ENCODE peak calls at places on chromosomes 11 and 22, in five cellular contexts. One of them, this sample, is unnamed.

GRCh38 chr11:80424012-80424695 is 983.3 kb upstream of the TENM4 start:
- DNase-seq in coronary artery: no peak
- DNase-seq in psoas muscle: no peak
- DNase-seq in AG09319: no peak
- DNase-seq in PC-3: no peak
- DNase-seq in this sample: no peak

GRCh38 chr11:73931951-73932350 is 18.9 kb upstream of the DNAJB13 start:
- DNase-seq in coronary artery: no peak
- DNase-seq in psoas muscle: no peak
- DNase-seq in AG09319: no peak
- DNase-seq in PC-3: peak
- DNase-seq in this sample: no peak

GRCh38 chr11:44243633-44244343 is 66.2 kb downstream of the ALX4 start:
- DNase-seq in coronary artery: no peak
- DNase-seq in psoas muscle: no peak
- DNase-seq in AG09319: no peak
- DNase-seq in PC-3: no peak
- DNase-seq in this sample: no peak

GRCh38 chr11:102666331-102666957 is 39.1 kb downstream of the MMP27 start:
- DNase-seq in coronary artery: no peak
- DNase-seq in psoas muscle: no peak
- DNase-seq in AG09319: peak
- DNase-seq in PC-3: peak
- DNase-seq in this sample: no peak

GRCh38 chr22:44130076-44130711 is 50.5 kb upstream of the PARVG start:
- DNase-seq in coronary artery: no peak
- DNase-seq in psoas muscle: no peak
- DNase-seq in AG09319: no peak
- DNase-seq in PC-3: no peak
- DNase-seq in this sample: no peak

GRCh38 chr11:12674571-12674935 is 332 bp downstream of the TEAD1 start:
- DNase-seq in coronary artery: no peak
- DNase-seq in psoas muscle: peak
- DNase-seq in AG09319: no peak
- DNase-seq in PC-3: no peak
- DNase-seq in this sample: no peak

GRCh38 chr11:134566311-134566710 is 154.3 kb upstream of the B3GAT1 start:
- DNase-seq in coronary artery: no peak
- DNase-seq in psoas muscle: no peak
- DNase-seq in AG09319: no peak
- DNase-seq in PC-3: no peak
- DNase-seq in this sample: no peak

GRCh38 chr11:122488892-122489291 is 166.6 kb upstream of the UBASH3B start:
- DNase-seq in coronary artery: no peak
- DNase-seq in psoas muscle: no peak
- DNase-seq in AG09319: no peak
- DNase-seq in PC-3: no peak
- DNase-seq in this sample: no peak

GRCh38 chr11:75762885-75763284 is 5.7 kb upstream of the DGAT2 start:
- DNase-seq in coronary artery: no peak
- DNase-seq in psoas muscle: no peak
- DNase-seq in AG09319: peak
- DNase-seq in PC-3: no peak
- DNase-seq in this sample: no peak

GRCh38 chr11:16804104-16804947 is 65.9 kb downstream of the C11orf58 start:
- DNase-seq in coronary artery: no peak
- DNase-seq in psoas muscle: no peak
- DNase-seq in AG09319: no peak
- DNase-seq in PC-3: peak
- DNase-seq in this sample: no peak

GRCh38 chr11:104853276-104853675 is 45.0 kb downstream of the CASP12 start:
- DNase-seq in coronary artery: no peak
- DNase-seq in psoas muscle: no peak
- DNase-seq in AG09319: no peak
- DNase-seq in PC-3: no peak
- DNase-seq in this sample: no peak

GRCh38 chr11:131423715-131424114 is 53.3 kb downstream of the NTM start:
- DNase-seq in coronary artery: no peak
- DNase-seq in psoas muscle: no peak
- DNase-seq in AG09319: no peak
- DNase-seq in PC-3: peak
- DNase-seq in this sample: no peak

GRCh38 chr11:117295438-117296137 is 4.4 kb downstream of the BACE1-AS start:
- DNase-seq in coronary artery: no peak
- DNase-seq in psoas muscle: no peak
- DNase-seq in AG09319: no peak
- DNase-seq in PC-3: no peak
- DNase-seq in this sample: no peak

GRCh38 chr22:26707090-26707489 is 49.7 kb downstream of the MIAT start:
- DNase-seq in coronary artery: no peak
- DNase-seq in psoas muscle: no peak
- DNase-seq in AG09319: no peak
- DNase-seq in PC-3: no peak
- DNase-seq in this sample: no peak

GRCh38 chr11:123235117-123235686 is 40.2 kb upstream of the CLMP start:
- DNase-seq in coronary artery: no peak
- DNase-seq in psoas muscle: peak
- DNase-seq in AG09319: no peak
- DNase-seq in PC-3: peak
- DNase-seq in this sample: no peak

GRCh38 chr11:44335052-44335894 is 25.3 kb upstream of the ALX4 start:
- DNase-seq in coronary artery: no peak
- DNase-seq in psoas muscle: no peak
- DNase-seq in AG09319: no peak
- DNase-seq in PC-3: no peak
- DNase-seq in this sample: no peak

GRCh38 chr11:112797072-112797471 is 164.1 kb upstream of the NCAM1 start:
- DNase-seq in coronary artery: no peak
- DNase-seq in psoas muscle: no peak
- DNase-seq in AG09319: no peak
- DNase-seq in PC-3: no peak
- DNase-seq in this sample: no peak

GRCh38 chr11:112793416-112793815 is 167.8 kb upstream of the NCAM1 start:
- DNase-seq in coronary artery: no peak
- DNase-seq in psoas muscle: no peak
- DNase-seq in AG09319: no peak
- DNase-seq in PC-3: no peak
- DNase-seq in this sample: no peak

GRCh38 chr11:112794321-112794720 is 166.9 kb upstream of the NCAM1 start:
- DNase-seq in coronary artery: peak
- DNase-seq in psoas muscle: peak
- DNase-seq in AG09319: no peak
- DNase-seq in PC-3: no peak
- DNase-seq in this sample: no peak

GRCh38 chr11:112795896-112796686 is 165.1 kb upstream of the NCAM1 start:
- DNase-seq in coronary artery: peak
- DNase-seq in psoas muscle: peak
- DNase-seq in AG09319: no peak
- DNase-seq in PC-3: no peak
- DNase-seq in this sample: no peak

GRCh38 chr11:112795142-112795815 is 165.9 kb upstream of the NCAM1 start:
- DNase-seq in coronary artery: peak
- DNase-seq in psoas muscle: peak
- DNase-seq in AG09319: no peak
- DNase-seq in PC-3: peak
- DNase-seq in this sample: no peak
- TF ChIP-seq CTCF in coronary artery: no peak
- TF ChIP-seq CTCF in psoas muscle: peak
- TF ChIP-seq CTCF in AG09319: peak
- TF ChIP-seq CTCF in PC-3: peak
- TF ChIP-seq CTCF in this sample: peak

GRCh38 chr11:23556163-23556750 is 696.0 kb upstream of the CCDC179 start:
- DNase-seq in coronary artery: no peak
- DNase-seq in psoas muscle: no peak
- DNase-seq in AG09319: no peak
- DNase-seq in PC-3: no peak
- DNase-seq in this sample: no peak

GRCh38 chr11:23555085-23555484 is 694.8 kb upstream of the CCDC179 start:
- DNase-seq in coronary artery: no peak
- DNase-seq in psoas muscle: no peak
- DNase-seq in AG09319: no peak
- DNase-seq in PC-3: peak
- DNase-seq in this sample: peak

GRCh38 chr11:23554002-23554401 is 693.7 kb upstream of the CCDC179 start:
- DNase-seq in coronary artery: no peak
- DNase-seq in psoas muscle: no peak
- DNase-seq in AG09319: no peak
- DNase-seq in PC-3: peak
- DNase-seq in this sample: no peak
- TF ChIP-seq CTCF in coronary artery: no peak
- TF ChIP-seq CTCF in psoas muscle: no peak
- TF ChIP-seq CTCF in AG09319: peak
- TF ChIP-seq CTCF in PC-3: peak
- TF ChIP-seq CTCF in this sample: no peak

DNA sequence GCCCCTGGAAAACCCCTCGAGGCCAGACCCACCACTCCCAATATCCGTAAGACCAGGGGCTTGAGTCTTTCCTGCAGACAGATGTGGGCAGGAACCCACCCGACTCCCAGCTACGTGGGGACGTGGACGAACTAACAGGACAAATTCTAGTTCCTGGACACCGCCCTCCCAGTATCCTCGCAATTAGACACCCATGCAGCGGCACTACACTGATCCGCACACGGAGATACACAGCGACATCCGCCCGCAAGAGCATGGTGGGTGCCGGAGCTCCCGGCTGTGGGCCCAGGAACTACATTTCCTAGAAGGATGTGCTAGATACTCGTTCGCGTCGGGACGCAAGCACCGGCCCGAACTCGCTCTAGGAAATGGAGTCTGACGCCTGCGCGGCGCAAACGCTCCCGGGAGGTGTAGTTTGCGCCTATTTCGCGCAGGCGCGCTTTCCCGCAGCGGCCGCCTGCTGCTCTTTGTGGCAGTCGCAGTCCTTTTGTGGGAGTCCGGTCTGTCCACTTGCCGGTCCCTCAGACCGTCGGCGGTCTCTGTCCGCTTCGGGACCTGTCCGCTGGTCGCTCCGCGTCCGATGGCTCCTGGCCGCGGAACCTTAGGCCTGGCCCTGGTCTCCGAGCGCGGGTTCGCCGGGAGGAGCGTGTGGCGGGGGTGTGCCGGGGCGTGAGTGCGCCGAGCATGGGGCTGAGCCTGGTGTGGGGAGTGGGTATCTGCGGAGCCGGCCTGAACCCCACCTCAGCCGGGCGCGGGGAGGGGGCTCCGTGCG is at the start of gene ZNF74:
- DNase-seq in coronary artery: peak
- DNase-seq in psoas muscle: peak
- DNase-seq in AG09319: peak
- DNase-seq in PC-3: peak
- DNase-seq in this sample: peak
- TF ChIP-seq CTCF in coronary artery: no peak
- TF ChIP-seq CTCF in psoas muscle: no peak
- TF ChIP-seq CTCF in AG09319: no peak
- TF ChIP-seq CTCF in PC-3: no peak
- TF ChIP-seq CTCF in this sample: peak

GRCh38 chr11:46134061-46134460 is 12.8 kb upstream of the PHF21A start:
- DNase-seq in coronary artery: no peak
- DNase-seq in psoas muscle: no peak
- DNase-seq in AG09319: no peak
- DNase-seq in PC-3: no peak
- DNase-seq in this sample: no peak
- TF ChIP-seq CTCF in coronary artery: no peak
- TF ChIP-seq CTCF in psoas muscle: no peak
- TF ChIP-seq CTCF in AG09319: no peak
- TF ChIP-seq CTCF in PC-3: no peak
- TF ChIP-seq CTCF in this sample: no peak

DNA sequence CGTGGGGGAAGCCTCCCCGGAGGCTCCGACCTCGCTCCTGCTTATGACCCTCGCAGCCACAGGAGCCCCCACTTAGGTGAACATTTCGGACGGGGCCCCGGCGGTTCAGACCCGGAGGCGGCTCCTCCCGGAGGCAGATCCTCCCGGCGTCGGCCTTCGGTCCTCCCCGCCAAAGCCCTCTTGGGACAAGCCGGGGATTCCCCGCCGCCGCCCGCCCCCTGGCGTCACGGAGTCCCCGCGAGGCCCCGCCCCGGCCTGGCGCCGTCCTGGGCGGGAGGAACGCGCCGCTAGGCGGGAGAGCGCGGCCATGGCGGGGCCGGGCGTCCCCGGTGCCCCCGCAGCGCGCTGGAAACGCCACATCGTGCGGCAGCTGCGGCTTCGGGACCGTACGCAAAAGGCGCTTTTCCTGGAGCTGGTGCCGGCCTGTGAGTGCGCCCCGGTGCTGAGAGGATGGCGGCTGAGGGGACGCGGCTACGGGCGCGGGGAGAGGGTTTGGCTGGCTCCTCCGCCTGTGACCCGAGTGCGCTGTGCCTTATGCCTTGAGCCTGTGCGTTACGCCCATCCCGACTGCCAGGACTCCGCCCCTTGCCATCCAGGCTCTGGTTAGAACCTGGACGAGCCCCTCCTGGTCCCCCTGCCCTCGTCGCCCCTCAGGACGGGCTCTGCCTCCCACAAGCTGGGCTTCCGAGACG is at the start of gene ATG16L2:
- DNase-seq in coronary artery: peak
- DNase-seq in psoas muscle: peak
- DNase-seq in AG09319: peak
- DNase-seq in PC-3: peak
- DNase-seq in this sample: no peak
- TF ChIP-seq CTCF in coronary artery: no peak
- TF ChIP-seq CTCF in psoas muscle: peak
- TF ChIP-seq CTCF in AG09319: no peak
- TF ChIP-seq CTCF in PC-3: no peak
- TF ChIP-seq CTCF in this sample: no peak

DNA sequence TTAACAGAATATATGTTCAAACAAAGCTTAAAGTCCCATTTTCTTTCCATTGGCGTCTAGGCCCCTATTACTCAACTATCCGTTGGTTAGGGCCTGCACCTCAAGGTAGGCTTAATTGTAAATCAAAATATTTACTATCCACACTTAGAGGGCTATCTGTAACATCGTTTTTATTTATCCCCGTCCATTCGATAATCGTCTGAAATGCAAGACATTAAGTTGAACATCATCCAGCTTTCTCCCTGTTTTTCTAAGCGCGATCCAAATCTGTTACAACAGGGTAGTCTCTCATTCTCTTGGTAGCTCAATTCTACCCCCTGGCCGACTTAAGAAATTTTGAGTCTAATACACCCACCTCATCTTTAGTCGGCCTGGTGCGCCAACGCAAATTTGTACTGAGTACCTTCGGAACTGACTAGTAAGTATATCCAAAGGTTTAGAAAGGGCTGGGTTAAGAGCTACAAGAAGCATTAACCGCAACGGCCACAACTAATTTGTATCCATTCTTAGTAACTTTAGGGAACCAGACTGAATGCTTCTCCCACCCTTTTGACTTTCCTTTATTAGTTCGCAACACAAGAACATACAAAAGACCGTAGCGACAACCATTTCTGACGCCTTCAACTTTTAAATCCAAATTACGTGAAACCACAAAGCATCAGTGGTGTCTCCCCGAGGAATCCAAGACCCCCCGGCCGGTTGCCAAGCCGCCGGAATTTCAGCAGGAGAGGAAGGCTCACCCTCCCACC is 1.1 kb upstream of the ZNF143 start:
- DNase-seq in coronary artery: no peak
- DNase-seq in psoas muscle: peak
- DNase-seq in AG09319: no peak
- DNase-seq in PC-3: peak
- DNase-seq in this sample: peak
- TF ChIP-seq CTCF in coronary artery: no peak
- TF ChIP-seq CTCF in psoas muscle: no peak
- TF ChIP-seq CTCF in AG09319: no peak
- TF ChIP-seq CTCF in PC-3: no peak
- TF ChIP-seq CTCF in this sample: no peak

This sample was measured in BJ.